ENCODE peak calls at places on chromosomes 1 and 21, in six cellular contexts. P is Panc1, B is Calu3, O is nephron progenitor cell, R is ovary, I is endothelial cell of umbilical vein. E is an unnamed sample.

GRCh38 chr1:199675937-199676336 is 351.6 kb upstream of the NR5A2 start:
- DNase-seq in P (no peak), I (no peak), B (no peak), O (no peak), R (no peak), E (no peak)

GRCh38 chr1:88726697-88727096 is 42.6 kb downstream of the PKN2 start:
- DNase-seq in R (no peak), P (no peak), O (no peak), B (no peak), I (no peak), E (no peak)

GRCh38 chr21:22536511-22536910 is 1538.3 kb downstream of the NCAM2 start:
- DNase-seq in B (no peak), O (no peak), P (no peak), R (no peak), I (no peak), E (no peak)

GRCh38 chr1:31627301-31627929 is 9.9 kb downstream of the HCRTR1 start:
- DNase-seq in I (no peak), P (no peak), B (no peak), O (no peak), R (peak; percentile 42), E (no peak)

GRCh38 chr21:42245348-42246185 is 26.6 kb downstream of the ABCG1 start:
- DNase-seq in P (no peak), B (no peak), I (no peak), O (peak; percentile 23), R (no peak), E (no peak)

GRCh38 chr1:233336554-233337442 is 9.3 kb downstream of the MAP3K21 start:
- DNase-seq in R (no peak), P (no peak), I (no peak), B (no peak), O (no peak), E (no peak)

GRCh38 chr1:91736999-91737615 is 148.8 kb downstream of the TGFBR3 start:
- DNase-seq in O (peak; percentile 6), I (peak; percentile 34), R (peak; percentile 53), B (peak; percentile 61), P (peak; percentile 35), E (no peak)

GRCh38 chr1:209207701-209208286 is 375.7 kb upstream of the CAMK1G start:
- DNase-seq in B (peak; percentile 55), I (peak; percentile 73), P (no peak), R (peak; percentile 50), O (peak; percentile 83), E (peak; percentile 58)

GRCh38 chr1:16072616-16073484 is 601 bp downstream of the FAM131C start:
- DNase-seq in I (no peak), R (no peak), O (peak; percentile 48), P (no peak), B (no peak), E (no peak)

GRCh38 chr1:98046031-98046641 is 125.3 kb upstream of the DPYD start:
- DNase-seq in O (peak; percentile 57), P (no peak), I (peak; percentile 70), B (peak; percentile 26), R (no peak), E (peak; percentile 26)

GRCh38 chr1:244835276-244836134 is at the start of gene COX20:
- DNase-seq in B (peak; percentile 84), I (peak; percentile 91), P (peak; percentile 50), O (peak; percentile 91), R (peak; percentile 89), E (peak; percentile 88)

GRCh38 chr1:110310300-110310699 is 28.9 kb upstream of the RBM15 start:
- DNase-seq in R (no peak), P (no peak), I (no peak), B (no peak), O (no peak), E (no peak)

GRCh38 chr1:236142358-236143103 is at the start of gene GPR137B:
- DNase-seq in R (peak; percentile 51), I (peak; percentile 55), B (peak; percentile 53), P (no peak), O (peak; percentile 73), E (peak; percentile 83)

GRCh38 chr1:25820247-25821111 is 725 bp downstream of the MTFR1L start:
- DNase-seq in P (no peak), R (peak; percentile 35), O (peak; percentile 56), I (peak; percentile 51), B (peak; percentile 31), E (peak; percentile 88)

GRCh38 chr1:96926176-96926575 is 204.6 kb downstream of the PTBP2 start:
- DNase-seq in P (no peak), I (no peak), R (no peak), B (peak; percentile 0), O (no peak), E (no peak)

GRCh38 chr1:207335695-207336363 is 14.4 kb downstream of the CD55 start:
- DNase-seq in P (no peak), O (no peak), B (no peak), I (no peak), R (no peak), E (peak; percentile 37)

GRCh38 chr21:41171210-41171609 is 3.2 kb downstream of the BACE2 start:
- DNase-seq in B (peak; percentile 65), P (no peak), O (no peak), R (no peak), I (peak; percentile 69), E (no peak)

GRCh38 chr1:14778882-14779594 is 180.6 kb downstream of the KAZN start:
- DNase-seq in P (no peak), R (no peak), B (peak; percentile 56), O (peak; percentile 54), I (no peak), E (peak; percentile 55)
- TF ChIP-seq CTCF in P (peak; percentile 88), R (no peak), B (peak; percentile 48), O (peak; percentile 66), I (peak; percentile 50), E (peak; percentile 80)

DNA sequence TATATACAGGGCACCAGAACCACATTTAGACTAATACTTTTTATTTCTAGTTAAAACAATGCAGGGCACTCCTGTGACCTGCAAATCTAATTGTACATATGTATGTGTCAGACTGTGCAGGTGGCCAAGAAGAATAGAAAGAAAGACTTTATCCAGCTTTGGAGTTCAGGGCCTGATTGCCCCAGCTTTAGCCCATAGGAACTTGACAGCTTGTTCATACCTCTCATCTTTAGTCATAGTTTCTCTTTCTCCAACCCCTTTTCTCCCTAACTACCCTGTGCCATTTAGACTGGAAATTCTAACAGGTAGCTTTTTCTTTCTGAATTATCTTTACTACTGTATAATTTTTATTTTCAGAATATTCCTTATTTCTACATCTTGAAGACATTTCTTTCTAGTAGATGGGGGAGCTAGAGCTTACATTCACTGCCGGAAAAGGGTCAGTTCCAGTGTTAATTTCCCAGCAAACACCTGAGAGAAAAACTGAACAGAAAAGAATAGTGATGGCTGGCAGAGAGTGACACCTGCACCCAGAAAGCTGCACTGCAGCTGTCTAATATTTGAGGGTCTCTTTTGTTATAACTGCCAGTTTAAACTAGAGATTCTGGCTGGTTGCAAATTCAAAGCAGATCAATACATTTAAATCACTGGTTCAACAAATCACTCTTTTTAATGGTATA is 8.4 kb downstream of the YBX1 start:
- DNase-seq in B (no peak), R (no peak), I (peak; percentile 21), P (no peak), O (no peak), E (no peak)
- TF ChIP-seq CTCF in B (no peak), R (no peak), I (no peak), P (peak; percentile 28), O (no peak), E (peak; percentile 34)

DNA sequence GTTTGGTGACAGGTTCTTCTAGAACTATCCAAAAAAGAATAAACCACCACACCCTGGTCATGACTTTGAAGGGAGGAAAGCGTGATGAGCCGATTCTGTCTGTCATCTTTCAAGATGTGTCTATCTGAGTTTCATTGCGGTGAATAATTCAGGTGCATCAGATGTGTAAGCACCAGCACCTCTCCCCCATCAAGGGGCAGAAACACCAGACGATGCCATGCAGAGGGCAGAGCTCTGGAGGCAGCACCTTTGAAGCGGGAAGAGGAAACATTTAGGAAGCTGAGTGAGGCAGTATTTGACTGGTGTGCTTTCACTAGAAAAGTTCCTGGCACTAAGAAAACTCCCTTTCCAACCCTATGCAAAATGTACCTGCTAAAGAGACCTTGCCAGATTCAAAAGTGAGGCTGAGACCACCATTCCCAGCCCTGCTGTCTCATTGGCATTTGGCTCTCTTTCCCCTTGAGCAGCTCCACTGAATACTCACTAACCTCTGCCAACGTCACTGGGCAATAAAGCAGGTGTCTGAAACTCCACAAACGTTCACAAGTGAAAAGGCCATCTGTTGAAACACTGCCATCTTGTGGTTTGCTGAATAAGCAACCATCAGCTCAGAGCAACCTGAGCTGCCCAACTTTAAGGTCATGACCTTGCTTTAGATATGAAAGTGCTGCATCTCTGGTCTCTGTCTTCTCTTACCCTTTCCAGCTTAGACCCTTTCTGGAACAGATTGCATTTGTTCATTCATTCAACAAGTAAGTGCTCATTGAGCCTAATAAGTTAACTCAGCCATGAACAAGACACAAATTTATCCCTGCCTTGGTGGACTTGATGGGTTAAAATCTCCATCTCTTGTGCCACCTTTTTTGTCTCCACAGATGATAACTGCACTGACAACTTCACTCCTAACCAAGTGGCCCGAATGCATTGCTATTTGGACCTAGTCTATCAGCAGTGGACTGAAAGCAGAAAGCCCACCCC is 228.6 kb downstream of the PAPPA2 start:
- DNase-seq in O (peak; percentile 56), P (peak; percentile 35), I (peak; percentile 3), R (no peak), B (peak; percentile 40), E (peak; percentile 17)
- TF ChIP-seq CTCF in O (peak; percentile 74), P (peak; percentile 81), I (peak; percentile 34), R (peak; percentile 13), B (peak; percentile 53), E (peak; percentile 49)

DNA sequence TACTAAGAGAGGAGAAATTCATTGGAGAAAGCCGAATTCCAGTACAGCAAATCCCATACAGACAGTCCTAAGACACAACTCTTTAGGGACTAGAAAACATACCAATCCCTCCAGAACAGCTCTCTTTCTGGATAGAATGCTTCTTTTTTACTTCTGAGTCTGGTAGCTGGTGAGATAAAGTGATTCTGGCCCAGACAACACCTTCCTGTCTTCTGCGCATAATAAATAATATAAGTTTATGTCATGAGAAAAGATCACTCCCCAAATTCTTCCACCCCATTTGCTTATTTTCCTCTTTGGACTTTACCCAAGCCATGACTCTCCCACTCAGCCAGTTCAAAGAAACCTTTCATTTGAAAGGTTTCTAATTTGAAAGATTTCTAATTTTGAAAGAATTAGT is 98.4 kb downstream of the EDEM3 start:
- DNase-seq in P (no peak), R (no peak), I (no peak), O (no peak), B (no peak), E (no peak)
- TF ChIP-seq CTCF in P (no peak), R (no peak), I (no peak), O (no peak), B (no peak), E (no peak)

DNA sequence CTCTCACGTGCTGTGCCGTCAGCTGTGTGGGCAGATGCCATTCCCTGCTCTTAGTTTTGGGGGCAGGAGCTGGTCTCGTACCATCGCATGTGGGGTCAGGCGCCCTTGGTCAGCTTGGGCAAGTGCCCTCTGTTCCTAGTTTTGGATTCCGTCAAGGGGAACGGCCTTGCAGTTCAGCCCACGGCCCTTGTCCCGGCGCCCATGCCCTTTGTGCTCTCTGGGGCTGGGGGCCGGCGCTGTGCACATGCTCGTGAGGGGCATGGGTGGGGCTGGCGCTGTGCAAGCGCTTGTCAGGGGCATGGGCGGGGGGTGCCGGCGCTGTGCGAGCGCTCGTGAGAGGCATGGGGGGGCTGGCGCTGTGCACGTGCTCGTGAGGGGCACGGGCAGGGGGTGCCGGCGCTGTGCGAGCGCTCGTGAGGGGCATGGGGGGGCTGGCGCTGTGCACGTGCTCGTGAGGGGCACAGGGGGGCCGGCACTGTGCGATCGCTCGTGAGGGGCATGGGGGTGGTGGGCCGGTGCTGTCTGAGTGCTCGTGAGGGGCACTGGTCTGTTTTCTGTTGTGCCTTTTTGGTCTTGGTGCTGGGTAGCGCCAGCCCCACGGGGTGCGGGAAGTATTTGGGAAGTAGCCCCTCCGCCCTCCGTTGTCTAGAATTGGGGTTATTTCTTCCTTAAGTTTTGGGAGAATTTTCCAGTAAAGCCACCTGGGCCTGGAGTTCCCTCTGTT is 29.5 kb upstream of the DIP2A start:
- DNase-seq in B (no peak), P (no peak), R (no peak), O (no peak), I (no peak), E (no peak)
- TF ChIP-seq CTCF in B (no peak), P (no peak), R (no peak), O (no peak), I (no peak), E (no peak)

GRCh38 chr21:32844653-32845443 is 73.3 kb upstream of the PAXBP1 start:
- DNase-seq in P (no peak), O (no peak), I (no peak), R (no peak), B (peak; percentile 2), E (no peak)
- TF ChIP-seq CTCF in P (no peak), O (no peak), I (no peak), R (no peak), B (no peak), E (no peak)

E was measured in activated CD8-positive, alpha-beta T cell treated with anti-CD3 and anti-CD28 coated beads for 36 hours.